ENCODE peak calls at places on chromosomes 7 and 10, in five cellular contexts. K is coronary artery; F is activated T-cell treated with anti-CD3 and anti-CD28 coated beads, Interleukin-2, amount 50 U/mL, for 24 hours; O is cardiac muscle cell; I is psoas muscle. U is an unnamed sample.

GRCh38 chr7:114409750-114410149 is 4.9 kb upstream of the FOXP2 start:
- DNase-seq in K (no peak), F (no peak), O (no peak), I (no peak), U (no peak)

GRCh38 chr7:11538751-11539299 is 293.2 kb downstream of the THSD7A start:
- DNase-seq in K (no peak), F (no peak), O (no peak), I (no peak), U (no peak)

GRCh38 chr7:5320802-5321396 is 38.2 kb downstream of the SLC29A4 start:
- DNase-seq in K (no peak), F (no peak), O (no peak), I (no peak), U (no peak)

GRCh38 chr10:119657725-119658124 is 6.5 kb downstream of the BAG3 start:
- DNase-seq in K (no peak), F (no peak), O (no peak), I (peak), U (peak)

GRCh38 chr10:67976292-67977245 is 92.1 kb downstream of the SIRT1 start:
- DNase-seq in K (no peak), F (no peak), O (no peak), I (peak), U (no peak)

GRCh38 chr10:34413214-34413613 is 401.9 kb downstream of the PARD3 start:
- DNase-seq in K (no peak), F (no peak), O (no peak), I (no peak), U (no peak)

GRCh38 chr7:110399421-110399820 is 691.5 kb upstream of the LRRN3 start:
- DNase-seq in K (no peak), F (no peak), O (no peak), I (no peak), U (no peak)

GRCh38 chr10:121168513-121169216 is 317.5 kb downstream of the WDR11 start:
- DNase-seq in K (no peak), F (no peak), O (no peak), I (no peak), U (no peak)

GRCh38 chr7:32206987-32207386 is 136.8 kb upstream of the PDE1C start:
- DNase-seq in K (peak), F (no peak), O (peak), I (no peak), U (no peak)

GRCh38 chr7:46486264-46487206 is 565.5 kb upstream of the IGFBP3 start:
- DNase-seq in K (peak), F (no peak), O (no peak), I (peak), U (peak)

GRCh38 chr10:124744688-124745055 is 494 bp upstream of the FAM53B start:
- DNase-seq in K (no peak), F (no peak), O (no peak), I (no peak), U (no peak)

GRCh38 chr7:88111136-88111748 is 108.6 kb downstream of the SRI start:
- DNase-seq in K (no peak), F (no peak), O (peak), I (no peak), U (no peak)

GRCh38 chr10:44697096-44697495 is 214.0 kb upstream of the TMEM72 start:
- DNase-seq in K (no peak), F (no peak), O (no peak), I (no peak), U (no peak)

GRCh38 chr10:127649642-127650041 is 87.3 kb upstream of the FOXI2 start:
- DNase-seq in K (no peak), F (no peak), O (peak), I (no peak), U (no peak)

GRCh38 chr7:57177856-57178767 is 45.9 kb upstream of the ZNF479 start:
- DNase-seq in K (no peak), F (no peak), O (no peak), I (no peak), U (no peak)

GRCh38 chr10:61153766-61154165 is 209.8 kb upstream of the RHOBTB1 start:
- DNase-seq in K (no peak), F (no peak), O (no peak), I (no peak), U (no peak)

GRCh38 chr7:134910968-134911367 is 75.3 kb upstream of the AGBL3 start:
- DNase-seq in K (no peak), F (no peak), O (no peak), I (no peak), U (no peak)

GRCh38 chr10:15237351-15237750 is 68.9 kb upstream of the NMT2 start:
- DNase-seq in K (no peak), F (no peak), O (no peak), I (no peak), U (no peak)

GRCh38 chr7:43565786-43566185 is 17.1 kb upstream of the STK17A start:
- DNase-seq in K (no peak), F (no peak), O (no peak), I (no peak), U (no peak)

GRCh38 chr10:68900427-68901105 is 549 bp upstream of the DDX50 start:
- DNase-seq in K (no peak), F (peak), O (no peak), I (peak), U (no peak)

GRCh38 chr7:102410918-102411317 is 14.8 kb downstream of the PRKRIP1 start:
- DNase-seq in K (no peak), F (no peak), O (no peak), I (no peak), U (no peak)

GRCh38 chr7:105006367-105007139 is 7.5 kb upstream of the KMT2E start:
- DNase-seq in K (no peak), F (no peak), O (no peak), I (no peak), U (peak)

GRCh38 chr10:115659616-115660015 is 566.5 kb downstream of the ATRNL1 start:
- DNase-seq in K (no peak), F (no peak), O (no peak), I (no peak), U (no peak)

GRCh38 chr10:79148452-79149344 is 79.9 kb downstream of the ZMIZ1 start:
- DNase-seq in K (no peak), F (no peak), O (no peak), I (peak), U (peak)

GRCh38 chr10:7853226-7853891 is 35.1 kb downstream of the TAF3 start:
- DNase-seq in K (no peak), F (no peak), O (no peak), I (no peak), U (no peak)

GRCh38 chr7:117014673-117015133 is 61.4 kb downstream of the ST7 start:
- DNase-seq in K (no peak), F (no peak), O (peak), I (peak), U (peak)

GRCh38 chr10:62244785-62245595 is 23.7 kb downstream of the RTKN2 start:
- DNase-seq in K (no peak), F (no peak), O (peak), I (no peak), U (peak)

GRCh38 chr10:11435621-11436020 is 175.8 kb downstream of the USP6NL start:
- DNase-seq in K (peak), F (no peak), O (peak), I (no peak), U (no peak)

GRCh38 chr10:107800061-107800460 is 635.6 kb upstream of the SORCS1 start:
- DNase-seq in K (no peak), F (no peak), O (no peak), I (no peak), U (no peak)

GRCh38 chr10:69994262-69994661 is 58.4 kb upstream of the MACROH2A2 start:
- DNase-seq in K (no peak), F (no peak), O (no peak), I (no peak), U (peak)